ENCODE peak calls at places on chromosomes 5 and 9, in ten cellular contexts. U, F, M, T, O, A, S, W, R and L are unnamed samples.

GRCh38 chr9:7967851-7968250 is 168.3 kb upstream of the DMAC1 start:
- DNase-seq in F (no peak), A (no peak), W (no peak), R (no peak), O (no peak), M (no peak), S (no peak), U (no peak), T (no peak), L (no peak)

GRCh38 chr5:107555425-107556090 is 115.2 kb downstream of the EFNA5 start:
- DNase-seq in U (no peak), A (no peak), F (no peak), S (no peak), W (no peak), R (no peak), M (no peak), O (no peak), T (no peak), L (no peak)

GRCh38 chr5:134119720-134120119 is 5.2 kb downstream of the TCF7 start:
- DNase-seq in O (no peak), U (no peak), R (no peak), T (no peak), W (no peak), M (no peak), F (peak), S (no peak), A (no peak), L (no peak)

GRCh38 chr5:96997265-96997859 is 61.5 kb downstream of the LNPEP start:
- DNase-seq in F (no peak), W (peak), U (peak), S (peak), T (peak), M (no peak), O (no peak), R (peak), A (peak), L (no peak)

GRCh38 chr9:136617746-136618577 is 44.8 kb upstream of the EGFL7 start:
- DNase-seq in T (peak), A (peak), F (peak), S (no peak), O (no peak), U (no peak), R (no peak), M (no peak), W (no peak), L (no peak)

GRCh38 chr9:37503736-37504135 is 18.0 kb downstream of the POLR1E start:
- DNase-seq in A (no peak), W (no peak), R (no peak), S (no peak), F (no peak), O (no peak), M (no peak), T (peak), U (no peak), L (peak)

GRCh38 chr5:155700333-155700732 is 626.6 kb upstream of the SGCD start:
- DNase-seq in F (no peak), S (no peak), W (no peak), O (no peak), T (peak), U (peak), M (no peak), A (no peak), R (peak), L (no peak)

GRCh38 chr9:106883626-106884190 is 20.7 kb downstream of the ZNF462 start:
- DNase-seq in S (no peak), R (no peak), O (no peak), U (no peak), T (no peak), M (no peak), A (no peak), F (no peak), W (no peak), L (no peak)

GRCh38 chr9:118438805-118439204 is 734.6 kb downstream of the TLR4 start:
- DNase-seq in R (no peak), A (no peak), F (no peak), M (no peak), O (no peak), S (no peak), W (no peak), T (no peak), U (no peak), L (no peak)

GRCh38 chr9:121784706-121785426 is 133.4 kb downstream of the DAB2IP start:
- DNase-seq in A (no peak), U (no peak), R (peak), W (no peak), S (no peak), T (no peak), F (no peak), O (no peak), M (peak), L (no peak)

GRCh38 chr5:82274343-82275266 is 3.5 kb downstream of the RPS23 start:
- DNase-seq in U (no peak), T (peak), A (no peak), M (no peak), W (no peak), S (peak), R (no peak), O (no peak), F (peak), L (no peak)

GRCh38 chr9:87685871-87686519 is 39.9 kb upstream of the CTSL start:
- DNase-seq in W (no peak), M (no peak), U (no peak), F (no peak), S (peak), A (no peak), T (no peak), R (no peak), O (no peak), L (no peak)

GRCh38 chr9:97986466-97986865 is 3.3 kb downstream of the ANP32B start:
- DNase-seq in F (no peak), A (no peak), M (no peak), O (no peak), W (no peak), U (no peak), S (no peak), R (no peak), T (peak), L (no peak)

GRCh38 chr9:88037285-88037845 is 63.0 kb upstream of the CDK20 start:
- DNase-seq in M (no peak), S (no peak), T (no peak), R (peak), U (no peak), O (no peak), A (no peak), W (no peak), F (no peak), L (no peak)

GRCh38 chr9:122179690-122180074 is 20.0 kb downstream of the MORN5 start:
- DNase-seq in M (no peak), O (no peak), F (no peak), T (no peak), W (no peak), U (no peak), R (no peak), S (no peak), A (no peak), L (no peak)

GRCh38 chr5:151319334-151319733 is 15.8 kb upstream of the SLC36A3 start:
- DNase-seq in T (peak), O (peak), R (no peak), M (no peak), S (peak), W (no peak), F (no peak), A (no peak), U (peak), L (no peak)

GRCh38 chr9:74275872-74276508 is 221.1 kb upstream of the RORB start:
- DNase-seq in M (no peak), R (no peak), F (peak), S (no peak), U (no peak), A (no peak), W (no peak), O (peak), T (no peak), L (no peak)

GRCh38 chr9:74282526-74283253 is 214.4 kb upstream of the RORB start:
- DNase-seq in A (no peak), W (no peak), T (no peak), O (no peak), R (no peak), U (no peak), F (no peak), M (no peak), S (no peak), L (no peak)

GRCh38 chr9:74281674-74282073 is 215.5 kb upstream of the RORB start:
- DNase-seq in T (peak), M (no peak), F (no peak), U (peak), S (no peak), O (no peak), A (no peak), R (peak), W (no peak), L (no peak)

DNA sequence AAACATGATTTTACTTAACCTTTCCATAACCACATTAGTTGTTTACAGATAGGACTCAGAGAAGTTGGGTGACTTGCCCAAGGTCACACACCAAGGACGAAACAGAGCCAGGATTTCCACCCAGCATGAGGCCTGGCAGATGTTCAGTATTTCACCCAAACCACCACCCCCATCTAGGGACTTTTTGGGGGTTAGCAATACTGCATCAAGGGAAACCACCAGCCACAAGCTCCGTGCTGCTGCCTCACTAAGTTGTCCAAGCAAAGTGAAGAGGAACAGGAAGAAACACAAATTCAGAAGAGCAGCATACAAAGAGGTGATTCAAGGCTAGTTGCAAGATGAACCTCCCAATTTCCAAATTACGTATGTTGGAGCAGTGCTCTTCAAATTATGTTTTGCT is 219.6 kb upstream of the RORB start:
- DNase-seq in R (no peak), A (no peak), O (no peak), S (no peak), M (no peak), T (peak), F (no peak), U (no peak), W (no peak), L (peak)
- TF ChIP-seq CTCF in R (no peak), A (no peak), O (no peak), S (no peak), M (no peak), T (no peak), F (no peak), U (no peak), W (no peak), L (peak)

DNA sequence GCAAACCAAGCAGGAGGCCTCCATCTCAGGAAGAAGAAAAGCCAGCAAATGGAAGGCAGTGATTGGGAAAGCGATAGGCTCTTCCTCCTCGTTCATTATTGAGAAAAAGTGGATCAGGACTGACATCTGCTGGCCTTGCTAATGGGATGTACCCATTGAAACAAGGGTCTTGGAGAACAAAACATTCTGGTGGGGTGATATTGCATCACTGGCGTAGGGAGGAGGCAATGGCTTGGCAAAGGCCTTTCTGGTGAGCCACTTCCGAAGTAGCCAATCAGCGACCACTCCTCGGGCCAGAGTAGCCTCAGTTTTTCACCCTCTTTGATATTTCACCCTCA is 86.7 kb upstream of the NFIB start:
- DNase-seq in A (no peak), S (no peak), M (no peak), F (no peak), U (peak), O (peak), T (no peak), R (peak), W (no peak), L (no peak)
- TF ChIP-seq CTCF in A (no peak), S (peak), M (peak), F (peak), U (peak), O (peak), T (no peak), R (peak), W (peak), L (no peak)

GRCh38 chr5:170844651-170845050 is 17.2 kb upstream of the RANBP17 start:
- DNase-seq in T (no peak), U (no peak), F (no peak), R (no peak), O (no peak), W (no peak), S (no peak), A (no peak), M (no peak), L (no peak)

GRCh38 chr5:170854550-170854949 is 7.3 kb upstream of the RANBP17 start:
- DNase-seq in S (no peak), F (no peak), U (no peak), M (no peak), R (no peak), T (no peak), A (no peak), O (no peak), W (no peak), L (no peak)

GRCh38 chr5:170848033-170848432 is 13.8 kb upstream of the RANBP17 start:
- DNase-seq in R (no peak), S (no peak), U (no peak), M (no peak), T (no peak), O (no peak), F (no peak), A (no peak), W (no peak), L (no peak)

GRCh38 chr5:170846416-170846815 is 15.4 kb upstream of the RANBP17 start:
- DNase-seq in T (no peak), S (no peak), W (no peak), O (no peak), R (no peak), A (no peak), U (no peak), F (no peak), M (no peak), L (no peak)

DNA sequence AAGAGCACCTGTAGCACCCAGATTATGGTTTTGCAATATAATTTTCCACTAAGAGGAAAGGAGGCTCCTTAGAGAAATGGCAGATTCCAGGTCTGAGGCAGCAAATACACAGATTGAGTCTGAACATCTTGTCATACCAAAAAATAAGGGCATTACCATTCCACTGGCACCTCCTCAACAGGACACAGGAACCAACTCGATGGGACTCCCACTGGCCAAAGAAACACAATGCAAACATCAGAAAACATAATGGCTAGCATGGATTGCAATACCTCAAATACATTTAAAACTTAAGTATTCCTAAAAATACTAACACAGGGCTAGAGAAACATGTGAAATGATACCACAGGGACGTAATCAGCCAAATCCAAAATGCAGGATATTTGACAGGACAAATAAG is 12.4 kb upstream of the RANBP17 start:
- DNase-seq in A (no peak), O (no peak), M (no peak), F (no peak), U (no peak), W (no peak), S (no peak), T (no peak), R (no peak), L (no peak)
- TF ChIP-seq CTCF in A (no peak), O (no peak), M (no peak), F (no peak), U (no peak), W (no peak), S (no peak), T (no peak), R (peak), L (no peak)

DNA sequence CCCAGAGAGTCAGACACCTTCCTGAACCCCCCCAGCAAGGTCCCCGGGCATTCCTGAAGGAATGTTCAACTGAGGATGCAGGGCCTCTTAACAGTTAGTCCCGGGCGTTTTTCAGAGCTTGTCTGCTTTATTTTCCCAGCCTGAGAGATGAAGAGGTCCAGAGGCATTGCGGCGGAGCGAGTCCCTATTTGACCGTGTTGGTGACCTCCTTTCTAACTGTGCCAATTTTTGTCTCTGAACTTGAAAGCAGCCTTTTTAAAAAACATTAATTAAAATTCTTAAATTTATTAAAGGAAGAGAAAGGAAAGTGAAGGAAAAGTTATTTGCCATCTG is 433 bp upstream of the PTAR1 start:
- DNase-seq in R (no peak), T (no peak), A (no peak), S (no peak), F (no peak), U (no peak), O (no peak), M (no peak), W (no peak), L (no peak)
- TF ChIP-seq CTCF in R (no peak), T (no peak), A (no peak), S (no peak), F (no peak), U (no peak), O (no peak), M (no peak), W (no peak), L (no peak)

GRCh38 chr5:172733179-172733973 is 37.6 kb downstream of the DUSP1 start:
- DNase-seq in F (peak), M (no peak), S (peak), A (no peak), R (peak), O (peak), T (no peak), W (no peak), U (no peak), L (no peak)

GRCh38 chr5:172735141-172735831 is 35.7 kb downstream of the DUSP1 start:
- DNase-seq in S (no peak), W (no peak), A (no peak), R (no peak), M (no peak), U (no peak), O (no peak), T (no peak), F (peak), L (no peak)

GRCh38 chr5:172733974-172734346 is 37.0 kb downstream of the DUSP1 start:
- DNase-seq in U (no peak), S (no peak), O (no peak), R (no peak), W (no peak), A (no peak), T (no peak), M (no peak), F (no peak), L (no peak)

GRCh38 chr5:172739385-172739784 is 31.6 kb downstream of the DUSP1 start:
- DNase-seq in S (no peak), F (no peak), O (no peak), T (no peak), A (no peak), R (no peak), U (no peak), M (no peak), W (no peak), L (no peak)

DNA sequence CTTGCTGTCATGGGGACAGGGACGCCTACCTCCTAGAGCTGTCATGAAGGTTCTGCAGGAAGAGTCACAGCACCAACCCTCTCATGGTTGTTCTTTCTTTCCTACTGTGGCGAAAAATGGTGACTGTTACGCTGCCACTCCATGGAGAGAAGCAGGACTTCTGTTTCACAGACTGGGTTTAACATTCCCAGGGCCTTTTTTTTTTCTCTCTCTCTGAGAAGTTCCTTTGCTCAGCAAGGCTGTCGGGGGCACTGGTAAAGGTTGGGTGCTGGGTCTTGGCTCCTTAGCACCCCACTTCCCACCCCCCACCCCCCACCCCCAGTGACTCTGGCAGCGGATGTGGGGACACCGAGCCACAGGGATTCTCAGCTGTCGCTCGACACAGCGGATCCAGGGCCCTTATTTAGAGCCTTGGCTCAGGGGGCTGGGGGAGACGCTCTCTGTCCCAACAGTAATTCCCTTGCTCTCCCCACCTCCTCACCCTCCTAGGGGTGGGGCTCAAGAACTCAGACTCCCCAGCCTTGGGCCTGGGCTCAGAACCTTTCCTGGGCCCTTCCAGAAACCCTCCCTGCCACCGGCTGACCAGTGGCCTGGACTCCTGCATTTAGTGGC is 34.4 kb downstream of the DUSP1 start:
- DNase-seq in U (no peak), O (no peak), S (no peak), F (no peak), R (no peak), T (no peak), A (no peak), M (no peak), W (no peak), L (no peak)
- TF ChIP-seq CTCF in U (no peak), O (no peak), S (no peak), F (no peak), R (no peak), T (no peak), A (no peak), M (no peak), W (no peak), L (no peak)